ENCODE peak calls at places on chromosomes 13 and 19, in six cellular contexts. D is activated CD4-positive, CD25-positive, alpha-beta regulatory T cell treated with anti-CD3 and anti-CD28 coated beads, Interleukin-2, amount 50 U/mL, for 16 hours; L is MCF 10A; M is EH; B is stimulated activated CD4-positive, alpha-beta T cell treated with anti-CD3 and anti-CD28 coated beads, Interleukin-2, amount 100 ng/mL, for 48 hours; V is pulmonary artery endothelial cell. T is an unnamed sample.

GRCh38 chr13:101892296-101892695 is 439.8 kb downstream of the ITGBL1 start:
- DNase-seq in D (no peak), L (no peak), M (no peak), B (no peak), V (no peak), T (no peak)

GRCh38 chr19:3981373-3981735 is 3.9 kb downstream of the EEF2 start:
- DNase-seq in D (no peak), L (no peak), M (no peak), B (no peak), V (no peak), T (no peak)

GRCh38 chr19:46608581-46609345 is 7.6 kb downstream of the CALM3 start:
- DNase-seq in D (no peak), L (no peak), M (no peak), B (no peak), V (no peak), T (no peak)

GRCh38 chr19:3881272-3882040 is 971 bp downstream of the ATCAY start:
- DNase-seq in D (no peak), L (no peak), M (no peak), B (no peak), V (no peak), T (peak)

GRCh38 chr19:17114414-17114831 is 38.8 kb downstream of the MYO9B start:
- DNase-seq in D (no peak), L (peak), M (no peak), B (no peak), V (no peak), T (peak)

GRCh38 chr19:50830266-50831025 is 2.9 kb downstream of the KLK15 start:
- DNase-seq in D (no peak), L (no peak), M (no peak), B (no peak), V (no peak), T (no peak)

GRCh38 chr13:92589955-92590354 is 636.7 kb upstream of the GPC6 start:
- DNase-seq in D (no peak), L (no peak), M (no peak), B (no peak), V (no peak), T (no peak)

GRCh38 chr13:101640797-101641400 is 188.4 kb downstream of the ITGBL1 start:
- DNase-seq in D (no peak), L (peak), M (peak), B (no peak), V (peak), T (no peak)

GRCh38 chr19:44032001-44032610 is 6.9 kb downstream of the ZNF222 start:
- DNase-seq in D (no peak), L (no peak), M (no peak), B (no peak), V (no peak), T (no peak)

GRCh38 chr13:99421758-99422555 is 79.3 kb upstream of the TM9SF2 start:
- DNase-seq in D (no peak), L (no peak), M (no peak), B (no peak), V (no peak), T (no peak)